ENCODE peak calls at places on chromosomes 4 and X, in nine cellular contexts. U is adrenal gland, V is ascending aorta, X is OCI-LY7, I is tibial artery, Y is SK-N-SH, W is transverse colon, L is pancreas, D is ovary. J is an unnamed sample. For H3K4me1, the result is how much of the 10 kb centered on the place peaks cover.

GRCh38 chr4:154010377-154010776 is 221.5 kb upstream of the SFRP2 start:
- DNase-seq in U (no peak), V (no peak), X (no peak), I (no peak), Y (no peak), W (peak), L (no peak), D (no peak), J (no peak)

GRCh38 chr4:26060286-26060685 is 146.3 kb downstream of the SMIM20 start:
- DNase-seq in U (no peak), V (no peak), X (no peak), I (no peak), Y (no peak), W (no peak), L (no peak), D (no peak), J (no peak)

GRCh38 chr4:120156115-120156718 is 89.6 kb upstream of the MAD2L1 start:
- DNase-seq in U (peak), V (no peak), X (peak), I (no peak), Y (peak), W (no peak), L (no peak), D (no peak), J (no peak)

GRCh38 chr4:102503831-102504786 is 3.0 kb downstream of the NFKB1 start:
- DNase-seq in U (no peak), V (no peak), X (peak), I (no peak), Y (no peak), W (no peak), L (no peak), D (no peak), J (no peak)

GRCh38 chr4:25703731-25704388 is 48.2 kb downstream of the SLC34A2 start:
- DNase-seq in U (no peak), V (no peak), X (no peak), I (no peak), Y (no peak), W (no peak), L (no peak), D (no peak), J (no peak)

GRCh38 chr4:14478504-14478903 is 523.8 kb upstream of the CPEB2 start:
- DNase-seq in U (no peak), V (no peak), X (no peak), I (no peak), Y (no peak), W (no peak), L (no peak), D (no peak), J (no peak)

GRCh38 chrX:103480526-103480925 is 38.8 kb downstream of the RAB40A start:
- DNase-seq in U (no peak), V (no peak), X (no peak), I (no peak), Y (no peak), W (no peak), L (no peak), D (no peak), J (no peak)

GRCh38 chrX:148459343-148459742 is 41.1 kb upstream of the AFF2 start:
- DNase-seq in U (no peak), V (no peak), X (peak), I (no peak), Y (no peak), W (no peak), L (no peak), D (no peak), J (no peak)

GRCh38 chr4:43512253-43512652 is 619.7 kb downstream of the GRXCR1 start:
- DNase-seq in U (no peak), V (no peak), X (no peak), I (no peak), Y (no peak), W (no peak), L (no peak), D (no peak), J (no peak)

GRCh38 chr4:45438047-45438446 is 685.8 kb downstream of the GABRG1 start:
- DNase-seq in U (no peak), V (no peak), X (no peak), I (no peak), Y (no peak), W (no peak), L (no peak), D (no peak), J (no peak)

GRCh38 chr4:56626963-56627362 is 54.1 kb downstream of the HOPX start:
- DNase-seq in U (no peak), V (no peak), X (no peak), I (no peak), Y (no peak), W (no peak), L (no peak), D (no peak), J (no peak)

GRCh38 chr4:159267023-159267939 is 164.4 kb downstream of the RAPGEF2 start:
- DNase-seq in U (no peak), V (no peak), X (no peak), I (no peak), Y (peak), W (no peak), L (no peak), D (no peak), J (no peak)

GRCh38 chrX:9943420-9943819 is 23.7 kb upstream of the CLDN34 start:
- DNase-seq in U (no peak), V (no peak), X (no peak), I (no peak), Y (no peak), W (no peak), L (no peak), D (no peak), J (no peak)

GRCh38 chr4:57074753-57075152 is 35.4 kb downstream of the IGFBP7 start:
- DNase-seq in U (no peak), V (no peak), X (no peak), I (no peak), Y (peak), W (no peak), L (no peak), D (no peak), J (no peak)

GRCh38 chr4:53656421-53656981 is 65.2 kb upstream of the LNX1 start:
- DNase-seq in U (no peak), V (no peak), X (no peak), I (no peak), Y (no peak), W (no peak), L (no peak), D (no peak), J (no peak)

DNA sequence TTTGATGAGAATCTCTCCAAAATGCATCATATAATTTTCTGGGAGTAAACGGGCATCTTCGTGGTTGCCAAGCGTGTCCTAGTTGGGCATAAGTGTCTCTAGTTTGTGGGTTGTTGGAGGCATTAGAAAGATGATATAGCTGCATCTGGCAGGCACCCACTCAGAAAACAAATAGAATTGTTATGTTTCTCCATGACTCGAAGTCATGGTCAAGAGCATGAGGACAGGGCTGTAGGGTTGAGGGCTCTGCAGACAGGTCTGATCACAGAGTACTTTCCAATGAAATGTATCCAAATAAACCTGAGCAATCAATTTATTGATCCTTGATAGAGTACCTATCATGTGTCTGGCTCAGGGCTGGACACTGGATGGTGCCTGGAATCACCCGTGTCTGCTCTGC is 82.7 kb downstream of the SORCS2 start:
- DNase-seq in U (no peak), V (no peak), X (no peak), I (no peak), Y (no peak), W (no peak), L (no peak), D (no peak), J (no peak)
- TF ChIP-seq CTCF in U (no peak), V (no peak), X (no peak), I (no peak), Y (no peak), W (no peak), L (no peak), D (no peak), J (no peak)

GRCh38 chrX:13252726-13253125 is 67.1 kb downstream of the ATXN3L start:
- DNase-seq in U (no peak), V (no peak), X (no peak), I (no peak), Y (no peak), W (no peak), L (no peak), D (no peak), J (no peak)
- H3K4me1 ChIP-seq in U (under half), V (under half), X (under half), I (under half), Y (under half), W (under half), L (under half), D (under half), J (under half)

GRCh38 chrX:154598656-154599055 is 13.7 kb downstream of the CTAG1A start:
- DNase-seq in U (no peak), V (no peak), X (no peak), I (no peak), Y (no peak), W (no peak), L (no peak), D (no peak), J (no peak)

GRCh38 chrX:154595559-154595958 is 10.6 kb downstream of the CTAG1A start:
- DNase-seq in U (no peak), V (no peak), X (no peak), I (no peak), Y (no peak), W (no peak), L (no peak), D (no peak), J (no peak)

GRCh38 chrX:154597221-154597620 is 12.3 kb downstream of the CTAG1A start:
- DNase-seq in U (no peak), V (no peak), X (no peak), I (no peak), Y (no peak), W (no peak), L (no peak), D (no peak), J (no peak)

GRCh38 chrX:154594491-154594890 is 9.6 kb downstream of the CTAG1A start:
- DNase-seq in U (no peak), V (no peak), X (no peak), I (no peak), Y (no peak), W (no peak), L (no peak), D (no peak), J (no peak)

DNA sequence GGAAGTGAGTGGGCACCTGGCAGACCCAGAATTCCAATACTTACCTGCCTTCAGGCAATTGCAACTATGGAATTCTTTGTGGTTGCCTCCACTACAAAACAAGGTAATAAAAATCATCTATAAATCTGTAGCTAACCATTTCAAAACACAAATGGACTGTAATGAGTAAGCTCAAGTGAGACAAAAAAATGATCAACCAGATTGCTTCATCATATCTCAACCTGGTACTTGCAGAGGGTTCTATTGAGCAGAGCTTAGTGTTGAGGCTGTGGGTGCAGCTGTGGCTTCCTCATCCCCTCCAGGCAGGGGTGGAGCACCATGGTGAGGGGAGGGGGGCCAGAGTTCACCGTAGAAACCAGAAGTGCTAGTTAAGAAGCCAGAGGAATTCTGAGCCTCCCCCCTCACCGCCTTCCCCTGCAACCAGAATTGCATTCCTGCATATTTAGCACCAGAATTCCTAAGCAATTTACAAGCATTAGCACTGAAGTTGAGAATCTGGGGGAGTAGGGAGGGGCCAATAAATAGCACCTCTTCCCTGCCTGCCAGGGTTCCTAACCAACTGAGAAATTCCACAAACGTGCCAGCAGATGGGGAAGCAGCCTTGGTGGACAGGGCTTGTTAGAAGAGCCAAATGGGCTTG is 11.5 kb downstream of the CTAG1A start:
- DNase-seq in U (no peak), V (no peak), X (no peak), I (no peak), Y (no peak), W (no peak), L (no peak), D (no peak), J (no peak)
- TF ChIP-seq CTCF in U (no peak), V (no peak), X (no peak), I (no peak), Y (no peak), W (no peak), L (no peak), D (no peak), J (no peak)

GRCh38 chr4:87037921-87038320 is 103.1 kb downstream of the AFF1 start:
- DNase-seq in U (no peak), V (no peak), X (peak), I (no peak), Y (no peak), W (no peak), L (no peak), D (no peak), J (no peak)

GRCh38 chr4:87034527-87034926 is 99.7 kb downstream of the AFF1 start:
- DNase-seq in U (no peak), V (no peak), X (no peak), I (no peak), Y (no peak), W (no peak), L (no peak), D (no peak), J (no peak)

GRCh38 chr4:87033902-87034301 is 99.1 kb downstream of the AFF1 start:
- DNase-seq in U (no peak), V (no peak), X (no peak), I (no peak), Y (no peak), W (no peak), L (no peak), D (no peak), J (no peak)

GRCh38 chr4:87036713-87037112 is 101.9 kb downstream of the AFF1 start:
- DNase-seq in U (no peak), V (no peak), X (no peak), I (no peak), Y (no peak), W (no peak), L (no peak), D (no peak), J (no peak)

DNA sequence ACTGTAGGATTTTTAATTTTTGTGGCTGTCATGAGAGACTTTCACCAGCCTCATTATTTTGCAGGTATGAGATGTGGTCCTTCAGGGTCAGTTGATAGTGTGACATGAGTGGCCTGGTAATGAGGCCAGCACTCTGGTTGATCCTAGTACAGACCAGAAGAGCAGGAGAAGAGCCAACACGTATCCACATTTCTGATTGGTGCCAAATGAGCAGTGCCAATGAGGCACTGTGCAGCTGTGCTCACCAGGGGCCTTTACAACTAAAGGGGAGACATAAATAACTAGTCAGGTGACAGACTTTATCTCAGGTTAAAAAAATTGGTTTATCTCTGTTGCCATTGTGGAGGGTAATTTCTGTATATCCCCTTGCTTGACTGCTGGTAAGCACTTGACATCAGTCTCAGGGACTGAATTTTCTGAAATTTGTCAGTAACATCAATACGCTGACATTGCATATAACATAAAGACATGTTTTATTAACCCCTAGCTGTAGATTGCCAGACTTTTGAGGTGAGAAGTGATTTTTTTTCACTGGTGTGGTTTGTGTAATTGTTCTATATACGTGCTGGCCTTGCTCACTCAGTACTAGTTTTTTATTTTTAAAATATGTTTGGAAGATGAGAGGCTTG is 101.2 kb downstream of the AFF1 start:
- DNase-seq in U (no peak), V (no peak), X (peak), I (no peak), Y (no peak), W (no peak), L (no peak), D (no peak), J (no peak)
- H3K4me1 ChIP-seq in U (half or more), V (half or more), X (half or more), I (half or more), Y (under half), W (half or more), L (half or more), D (under half), J (under half)

GRCh38 chr4:89587364-89587763 is 249.6 kb downstream of the SNCA start:
- DNase-seq in U (no peak), V (no peak), X (no peak), I (no peak), Y (no peak), W (no peak), L (no peak), D (no peak), J (no peak)

GRCh38 chr4:89586318-89586717 is 250.6 kb downstream of the SNCA start:
- DNase-seq in U (no peak), V (no peak), X (no peak), I (no peak), Y (no peak), W (no peak), L (no peak), D (no peak), J (no peak)

GRCh38 chr4:89588366-89588765 is 248.6 kb downstream of the SNCA start:
- DNase-seq in U (no peak), V (no peak), X (no peak), I (no peak), Y (no peak), W (no peak), L (no peak), D (no peak), J (no peak)

GRCh38 chr4:89590102-89590501 is 246.9 kb downstream of the SNCA start:
- DNase-seq in U (no peak), V (no peak), X (no peak), I (no peak), Y (no peak), W (no peak), L (no peak), D (no peak), J (no peak)

DNA sequence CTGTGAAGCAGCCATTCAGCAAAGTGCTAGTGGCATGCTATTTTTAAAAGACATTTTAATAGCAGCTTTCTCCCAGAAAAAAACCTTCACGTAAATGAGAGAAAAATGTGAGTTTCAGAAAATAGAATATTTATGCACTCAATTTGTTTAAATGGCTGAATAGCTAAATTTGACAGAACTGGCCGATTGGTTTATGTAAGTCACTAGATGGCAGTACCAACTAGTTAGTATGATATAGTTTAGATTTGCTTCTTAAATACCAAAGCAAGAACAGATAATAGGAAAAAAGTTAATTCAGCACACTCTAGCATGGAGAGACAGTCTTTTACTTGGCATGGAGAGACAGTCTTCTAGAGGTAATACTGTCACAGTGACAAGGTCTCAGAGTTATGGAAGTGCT is 250.1 kb downstream of the SNCA start:
- DNase-seq in U (no peak), V (no peak), X (no peak), I (no peak), Y (no peak), W (no peak), L (no peak), D (no peak), J (no peak)
- TF ChIP-seq CTCF in U (no peak), V (no peak), X (peak), I (no peak), Y (peak), W (no peak), L (no peak), D (no peak), J (no peak)

GRCh38 chrX:134235236-134235635 is 1.7 kb upstream of the CCDC160 start:
- DNase-seq in U (no peak), V (no peak), X (no peak), I (no peak), Y (no peak), W (no peak), L (no peak), D (no peak), J (no peak)
- H3K4me1 ChIP-seq in U (under half), V (under half), X (under half), I (under half), Y (under half), W (under half), L (under half), D (under half), J (under half)

GRCh38 chr4:38317238-38317637 is 346.8 kb upstream of the KLF3 start:
- DNase-seq in U (no peak), V (no peak), X (no peak), I (no peak), Y (no peak), W (no peak), L (no peak), D (no peak), J (no peak)

GRCh38 chr4:38320833-38321232 is 343.2 kb upstream of the KLF3 start:
- DNase-seq in U (no peak), V (no peak), X (no peak), I (no peak), Y (no peak), W (no peak), L (no peak), D (no peak), J (no peak)

GRCh38 chr4:38319456-38320348 is 344.3 kb upstream of the KLF3 start:
- DNase-seq in U (peak), V (peak), X (peak), I (peak), Y (peak), W (peak), L (peak), D (peak), J (peak)

GRCh38 chr4:38320349-38320707 is 343.7 kb upstream of the KLF3 start:
- DNase-seq in U (no peak), V (no peak), X (no peak), I (no peak), Y (no peak), W (no peak), L (no peak), D (no peak), J (no peak)

GRCh38 chr4:38318737-38319455 is 345.1 kb upstream of the KLF3 start:
- DNase-seq in U (peak), V (peak), X (peak), I (peak), Y (peak), W (peak), L (peak), D (peak), J (peak)
- TF ChIP-seq CTCF in U (no peak), V (no peak), X (no peak), I (no peak), Y (no peak), W (no peak), L (no peak), D (peak), J (no peak)

GRCh38 chrX:107213477-107213876 is 7.1 kb downstream of the DNAAF6 start:
- DNase-seq in U (no peak), V (no peak), X (no peak), I (no peak), Y (no peak), W (no peak), L (no peak), D (no peak), J (no peak)
- H3K4me1 ChIP-seq in U (under half), V (under half), X (under half), I (under half), Y (under half), W (under half), L (under half), D (under half), J (under half)

DNA sequence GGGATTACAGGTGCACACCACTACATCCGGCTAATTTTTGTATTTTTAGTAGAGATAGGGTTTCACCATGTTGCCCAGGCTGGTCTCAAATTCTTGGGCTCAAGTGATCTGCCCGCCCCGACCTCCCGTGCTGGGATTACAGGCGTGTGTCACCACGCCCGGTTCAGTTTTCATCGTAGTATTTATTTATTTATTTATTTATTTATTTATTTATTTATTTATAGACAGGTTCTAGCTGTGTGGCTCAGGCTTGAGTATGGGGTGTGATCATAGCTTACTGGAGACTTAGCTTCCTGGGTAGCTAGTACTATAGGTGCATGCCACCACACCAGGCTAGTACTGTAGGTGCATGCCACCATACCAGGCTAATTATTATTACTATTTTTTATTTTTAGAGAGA is 64.1 kb upstream of the STOX2 start:
- DNase-seq in U (no peak), V (no peak), X (no peak), I (no peak), Y (no peak), W (no peak), L (no peak), D (no peak), J (no peak)
- TF ChIP-seq CTCF in U (no peak), V (no peak), X (no peak), I (no peak), Y (no peak), W (no peak), L (no peak), D (no peak), J (no peak)